ENCODE peak calls at places on chromosomes 11 and 22, in ten cellular contexts. S is WERI-Rb-1, I is nucleus accumbens, G is H1, A is fibroblast of pulmonary artery, Z is adipocyte, J is COR-L47, F is left kidney, Q is brain pericyte, N is HCEC 1CT. R is an unnamed sample.

GRCh38 chr22:28006271-28006670 is 87.2 kb upstream of the PITPNB start:
- DNase-seq in S (no peak), I (no peak), G (no peak), A (no peak), Z (no peak), J (no peak), F (no peak), Q (no peak), N (peak; percentile 11), R (no peak)

GRCh38 chr11:12287009-12287373 is 90.4 kb upstream of the PARVA start:
- DNase-seq in S (no peak), I (no peak), G (peak; percentile 31), A (peak; percentile 96), Z (peak; percentile 94), J (no peak), F (no peak), Q (peak; percentile 68), N (peak; percentile 96), R (no peak)

GRCh38 chr11:12430912-12431311 is 53.5 kb downstream of the PARVA start:
- DNase-seq in S (no peak), I (no peak), G (no peak), A (peak; percentile 95), Z (peak; percentile 93), J (no peak), F (no peak), Q (peak; percentile 82), N (peak; percentile 88), R (no peak)

GRCh38 chr11:26960265-26960664 is 33.6 kb upstream of the FIBIN start:
- DNase-seq in S (no peak), I (no peak), G (no peak), A (peak; percentile 29), Z (no peak), J (no peak), F (no peak), Q (no peak), N (peak; percentile 86), R (no peak)

GRCh38 chr22:50206599-50206998 is 5.8 kb downstream of the SELENOO start:
- DNase-seq in S (peak; percentile 72), I (no peak), G (peak; percentile 76), A (peak; percentile 32), Z (peak; percentile 42), J (no peak), F (peak; percentile 83), Q (no peak), N (no peak), R (no peak)

GRCh38 chr22:38775656-38776055 is 18.3 kb downstream of the DNAL4 start:
- DNase-seq in S (peak; percentile 40), I (no peak), G (no peak), A (no peak), Z (no peak), J (no peak), F (no peak), Q (no peak), N (no peak), R (no peak)

GRCh38 chr11:125778728-125779127 is at the start of gene PATE2:
- DNase-seq in S (no peak), I (no peak), G (no peak), A (no peak), Z (no peak), J (no peak), F (no peak), Q (no peak), N (no peak), R (no peak)

GRCh38 chr11:2564008-2564530 is 119.3 kb downstream of the KCNQ1 start:
- DNase-seq in S (no peak), I (no peak), G (no peak), A (no peak), Z (no peak), J (no peak), F (no peak), Q (no peak), N (no peak), R (no peak)

GRCh38 chr22:30219049-30219448 is 27.5 kb downstream of the LIF start:
- DNase-seq in S (no peak), I (no peak), G (no peak), A (no peak), Z (no peak), J (no peak), F (peak; percentile 83), Q (no peak), N (no peak), R (no peak)

GRCh38 chr11:120089036-120090001 is 48.6 kb downstream of the TRIM29 start:
- DNase-seq in S (no peak), I (peak; percentile 41), G (no peak), A (no peak), Z (no peak), J (no peak), F (no peak), Q (no peak), N (no peak), R (no peak)

GRCh38 chr11:72782081-72782920 is 11.5 kb downstream of the STARD10 start:
- DNase-seq in S (peak; percentile 70), I (no peak), G (peak; percentile 72), A (no peak), Z (no peak), J (peak; percentile 38), F (peak; percentile 72), Q (no peak), N (no peak), R (peak; percentile 47)

GRCh38 chr22:22882033-22882717 is 5.4 kb upstream of the IGLL5 start:
- DNase-seq in S (no peak), I (no peak), G (no peak), A (no peak), Z (no peak), J (no peak), F (no peak), Q (no peak), N (no peak), R (no peak)